ENCODE peak calls at places on chromosome 13, in six cellular contexts. R is endothelial cell of umbilical vein, M is H1, T is HCT116, N is HepG2, Y is GM23338. Q is an unnamed sample.

GRCh38 chr13:112179421-112179820 is 112.5 kb downstream of the SOX1 start:
- DNase-seq in R (no peak), M (no peak), T (no peak), N (no peak), Y (no peak), Q (no peak)

GRCh38 chr13:45004096-45004495 is 14.8 kb downstream of the GPALPP1 start:
- DNase-seq in R (no peak), M (no peak), T (no peak), N (no peak), Y (no peak), Q (no peak)

GRCh38 chr13:112010714-112011113 is 56.2 kb upstream of the SOX1 start:
- DNase-seq in R (no peak), M (no peak), T (no peak), N (no peak), Y (no peak), Q (no peak)

GRCh38 chr13:26179344-26179743 is 42.8 kb downstream of the RNF6 start:
- DNase-seq in R (no peak), M (no peak), T (no peak), N (no peak), Y (no peak), Q (no peak)

GRCh38 chr13:53045110-53045509 is 16.5 kb downstream of the OLFM4 start:
- DNase-seq in R (peak; percentile 75), M (no peak), T (no peak), N (no peak), Y (no peak), Q (no peak)

GRCh38 chr13:75669706-75670105 is 33.6 kb downstream of the LMO7 start:
- DNase-seq in R (no peak), M (no peak), T (no peak), N (no peak), Y (no peak), Q (no peak)

GRCh38 chr13:78659450-78660110 is 625 bp upstream of the OBI1 start:
- DNase-seq in R (peak; percentile 39), M (no peak), T (no peak), N (no peak), Y (no peak), Q (peak; percentile 86)

GRCh38 chr13:104571161-104571889 is 1505.1 kb upstream of the SLC10A2 start:
- DNase-seq in R (peak; percentile 89), M (peak; percentile 46), T (peak; percentile 79), N (peak; percentile 16), Y (peak; percentile 79), Q (no peak)

GRCh38 chr13:39825886-39826285 is 170.4 kb downstream of the COG6 start:
- DNase-seq in R (no peak), M (no peak), T (no peak), N (no peak), Y (no peak), Q (no peak)

GRCh38 chr13:112619730-112620639 is 32.0 kb upstream of the TUBGCP3 start:
- DNase-seq in R (peak; percentile 43), M (no peak), T (peak; percentile 38), N (no peak), Y (peak; percentile 85), Q (peak; percentile 44)

GRCh38 chr13:45768668-45769067 is 66.5 kb downstream of the CBY2 start:
- DNase-seq in R (no peak), M (no peak), T (no peak), N (no peak), Y (no peak), Q (peak; percentile 66)

GRCh38 chr13:54144809-54145208 is 1116.2 kb downstream of the OLFM4 start:
- DNase-seq in R (no peak), M (no peak), T (no peak), N (no peak), Y (peak; percentile 21), Q (no peak)

GRCh38 chr13:30303269-30303668 is 4.1 kb downstream of the KATNAL1 start:
- DNase-seq in R (no peak), M (no peak), T (no peak), N (no peak), Y (no peak), Q (no peak)

GRCh38 chr13:109707044-109707794 is 79.2 kb downstream of the IRS2 start:
- DNase-seq in R (no peak), M (no peak), T (no peak), N (no peak), Y (no peak), Q (no peak)

GRCh38 chr13:62357887-62358645 is 942.4 kb upstream of the PCDH20 start:
- DNase-seq in R (peak; percentile 27), M (peak; percentile 39), T (peak; percentile 74), N (peak; percentile 60), Y (peak; percentile 89), Q (no peak)

GRCh38 chr13:113903912-113904311 is 40.0 kb upstream of the GAS6 start:
- DNase-seq in R (no peak), M (no peak), T (no peak), N (no peak), Y (no peak), Q (no peak)

GRCh38 chr13:41229356-41229755 is 34.0 kb downstream of the MTRF1 start:
- DNase-seq in R (no peak), M (no peak), T (no peak), N (no peak), Y (no peak), Q (no peak)

DNA sequence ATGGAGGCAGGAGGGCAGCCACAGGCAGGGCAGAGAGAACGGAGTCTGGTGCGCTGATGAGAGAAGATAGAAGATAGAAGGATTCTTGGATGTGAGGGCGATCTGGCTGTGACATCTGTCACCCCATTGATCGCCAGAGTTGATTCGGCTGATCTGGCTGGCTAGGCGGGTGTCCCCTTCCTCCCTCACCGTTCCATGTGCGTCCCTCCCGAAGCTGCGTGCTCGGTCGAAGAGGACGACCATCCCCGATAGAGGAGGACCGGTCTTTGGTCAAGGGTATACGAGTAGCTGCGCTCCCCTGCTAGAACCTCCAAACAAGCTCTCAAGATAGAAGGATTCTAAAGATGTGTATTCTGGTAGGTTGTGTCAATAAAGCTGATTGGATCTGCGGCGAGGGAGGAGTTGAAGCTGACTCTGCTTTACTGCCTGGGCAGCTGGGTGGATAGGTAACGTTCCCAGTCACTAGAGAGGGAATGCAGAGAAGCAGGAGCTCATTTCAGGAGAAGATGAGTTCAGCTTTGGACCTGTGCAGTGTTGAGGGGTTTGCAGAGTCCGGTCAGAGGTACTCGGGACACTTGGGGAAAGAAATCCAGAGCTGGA is 5.1 kb downstream of the UBAC2 start:
- DNase-seq in R (no peak), M (no peak), T (no peak), N (no peak), Y (no peak), Q (no peak)
- H3K4me3 ChIP-seq in R (no peak overlapping the region), M (no peak overlapping the region), T (no peak overlapping the region), N (no peak overlapping the region), Y (no peak overlapping the region), Q (no peak overlapping the region)

GRCh38 chr13:42895781-42896180 is 96.3 kb downstream of the EPSTI1 start:
- DNase-seq in R (peak; percentile 10), M (no peak), T (no peak), N (no peak), Y (no peak), Q (no peak)

GRCh38 chr13:42894765-42895181 is 97.3 kb downstream of the EPSTI1 start:
- DNase-seq in R (peak; percentile 96), M (no peak), T (no peak), N (no peak), Y (no peak), Q (no peak)

GRCh38 chr13:42891591-42891990 is 100.5 kb downstream of the EPSTI1 start:
- DNase-seq in R (peak; percentile 29), M (no peak), T (no peak), N (no peak), Y (no peak), Q (no peak)

GRCh38 chr13:42892760-42893159 is 99.3 kb downstream of the EPSTI1 start:
- DNase-seq in R (no peak), M (no peak), T (no peak), N (no peak), Y (no peak), Q (no peak)

GRCh38 chr13:42893346-42893745 is 98.7 kb downstream of the EPSTI1 start:
- DNase-seq in R (peak; percentile 34), M (no peak), T (no peak), N (no peak), Y (no peak), Q (no peak)
- TF ChIP-seq POLR2AphosphoS5 in R (no peak), M (no peak), T (no peak), N (no peak), Y (no peak), Q (no peak)

GRCh38 chr13:27918918-27919255 is 913 bp upstream of the PDX1 start:
- DNase-seq in R (no peak), M (no peak), T (no peak), N (no peak), Y (peak; percentile 17), Q (no peak)

GRCh38 chr13:27919299-27919933 is 384 bp upstream of the PDX1 start:
- DNase-seq in R (no peak), M (no peak), T (peak; percentile 45), N (peak; percentile 12), Y (no peak), Q (no peak)

GRCh38 chr13:27919934-27920676 is at the start of gene PDX1:
- DNase-seq in R (no peak), M (no peak), T (no peak), N (no peak), Y (peak; percentile 83), Q (no peak)

GRCh38 chr13:27917121-27917947 is 2.5 kb upstream of the PDX1 start:
- DNase-seq in R (no peak), M (no peak), T (no peak), N (no peak), Y (peak; percentile 67), Q (no peak)

DNA sequence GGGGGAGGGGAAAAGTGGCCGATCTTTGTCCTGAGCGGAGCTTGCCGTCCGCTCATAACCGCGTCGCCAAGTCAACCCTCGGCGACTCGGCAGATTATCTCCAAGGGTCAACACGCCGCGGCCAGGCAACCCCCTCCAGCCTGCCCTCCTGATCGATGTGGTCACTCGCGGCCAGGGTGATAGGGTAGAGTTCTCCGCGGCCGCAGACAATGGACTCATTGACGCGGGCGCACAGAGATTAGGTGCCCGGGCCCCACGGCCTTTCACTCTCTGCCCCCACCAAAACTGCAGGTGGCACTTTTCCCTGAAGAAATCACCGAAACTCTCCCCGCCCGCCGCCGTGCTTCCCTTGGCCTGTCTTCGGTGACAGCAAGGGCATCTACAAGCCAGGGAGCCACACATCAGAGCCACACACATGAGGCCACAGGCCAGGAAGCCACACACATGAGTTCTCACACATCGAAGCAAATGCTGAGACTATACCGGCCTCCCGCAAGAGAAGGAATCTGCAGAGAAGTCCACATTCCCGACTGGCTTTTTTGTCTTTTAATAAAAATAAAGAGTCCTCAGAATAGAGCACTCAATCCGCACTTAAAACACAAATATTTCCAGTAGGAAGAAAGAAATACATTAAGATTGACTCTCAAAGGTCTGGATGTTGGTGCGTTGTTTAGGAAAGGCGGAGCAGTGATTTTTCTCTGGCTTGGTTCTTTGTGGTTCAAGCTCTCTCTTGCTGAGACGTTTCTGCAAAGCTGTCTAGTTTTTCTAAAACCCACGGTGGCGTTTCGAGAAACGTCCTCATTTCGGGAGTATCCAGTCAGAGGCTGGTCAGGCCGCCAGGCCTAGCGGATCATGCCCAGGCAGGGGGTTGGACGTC is 1.5 kb upstream of the PDX1 start:
- DNase-seq in R (no peak), M (no peak), T (no peak), N (no peak), Y (peak; percentile 35), Q (no peak)
- TF ChIP-seq EZH2 in R (peak; percentile 95), M (peak; percentile 100), T (no peak), N (no peak), Y (peak; percentile 100), Q (no peak)

DNA sequence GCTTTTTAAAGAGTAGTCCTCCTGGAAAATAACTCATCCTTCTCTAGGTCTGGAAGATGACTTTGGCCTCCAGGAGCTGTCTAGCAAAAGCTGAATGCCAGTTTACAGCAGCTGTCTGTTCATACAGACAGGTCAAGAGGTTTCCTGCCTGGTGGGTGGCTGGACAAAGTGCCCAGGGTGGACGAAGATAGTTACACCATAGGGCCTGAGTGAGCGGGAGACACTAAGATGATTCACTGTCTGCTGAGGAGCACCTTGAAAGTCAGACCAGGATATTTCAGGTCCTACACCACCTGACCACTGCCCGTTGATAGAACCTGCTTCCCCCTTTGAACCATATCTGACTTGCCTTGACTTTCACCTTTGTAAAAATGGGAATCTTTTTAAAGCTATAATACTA is 49.2 kb upstream of the RCBTB2 start:
- DNase-seq in R (no peak), M (no peak), T (no peak), N (no peak), Y (no peak), Q (no peak)
- H3K4me3 ChIP-seq in R (no peak overlapping the region), M (no peak overlapping the region), T (no peak overlapping the region), N (no peak overlapping the region), Y (no peak overlapping the region), Q (no peak overlapping the region)

Q was measured in SK-N-MC.